ENCODE peak calls at places on chromosome 4, in eight cellular contexts. U is astrocyte of the spinal cord; J is CD4-positive, alpha-beta T cell; S is hippocampal formation; Q is NCI-H1417 treated with DMSO at 0.1 percent for 48 hours; R is naive thymus-derived CD4-positive, alpha-beta T cell; Z is NCI-H1048; Y is ACHN. H is an unnamed sample.
A peak's percentile ranks its signal among the peaks of the same experiment; 100 is the strongest.

GRCh38 chr4:65007841-65008439 is 598.7 kb upstream of the TECRL start:
- DNase-seq in U (peak; percentile 66), J (no peak), R (no peak), S (no peak), Z (peak; percentile 6), Y (peak; percentile 48), Q (peak; percentile 14), H (no peak)

GRCh38 chr4:38949416-38950051 is 81.9 kb downstream of the FAM114A1 start:
- DNase-seq in Y (no peak), U (peak; percentile 67), R (no peak), S (no peak), Z (no peak), Q (no peak), J (no peak), H (peak; percentile 61)

GRCh38 chr4:177051473-177052060 is 258.1 kb upstream of the NEIL3 start:
- DNase-seq in S (no peak), J (no peak), R (no peak), U (peak; percentile 13), Q (no peak), Z (no peak), Y (peak; percentile 29), H (peak; percentile 23)

GRCh38 chr4:108774809-108775530 is 12.1 kb upstream of the ETNPPL start:
- DNase-seq in Y (no peak), Z (no peak), J (no peak), Q (no peak), S (peak; percentile 36), R (no peak), U (no peak), H (no peak)

GRCh38 chr4:2025817-2026216 is 17.0 kb upstream of the NELFA start:
- DNase-seq in Q (no peak), J (no peak), Z (no peak), Y (no peak), U (no peak), R (no peak), S (no peak), H (no peak)

GRCh38 chr4:1171306-1172227 is 816 bp downstream of the SPON2 start:
- DNase-seq in U (no peak), J (peak; percentile 36), S (no peak), R (peak; percentile 54), Q (no peak), Z (no peak), Y (no peak), H (peak; percentile 51)

GRCh38 chr4:25654031-25654970 is 1.4 kb upstream of the SLC34A2 start:
- DNase-seq in Q (no peak), R (no peak), S (no peak), Y (peak; percentile 66), U (no peak), Z (no peak), J (no peak), H (no peak)

GRCh38 chr4:113772319-113772718 is 10.8 kb upstream of the CAMK2D start:
- DNase-seq in J (no peak), U (no peak), R (no peak), Y (no peak), S (no peak), Z (no peak), Q (no peak), H (no peak)

GRCh38 chr4:2059034-2059725 is at the start of gene NAT8L:
- DNase-seq in R (no peak), Z (peak; percentile 16), J (no peak), Y (peak; percentile 60), S (peak; percentile 59), U (no peak), Q (no peak), H (no peak)

GRCh38 chr4:185662030-185662778 is 126.9 kb upstream of the PDLIM3 start:
- DNase-seq in U (no peak), Z (no peak), Y (no peak), Q (no peak), J (no peak), S (no peak), R (no peak), H (no peak)

GRCh38 chr4:1659104-1659725 is 24.9 kb downstream of the FAM53A start:
- DNase-seq in S (no peak), U (no peak), Q (no peak), Z (no peak), Y (no peak), R (no peak), J (no peak), H (no peak)

GRCh38 chr4:149223659-149224058 is 592.0 kb downstream of the IQCM start:
- DNase-seq in Z (no peak), J (no peak), U (peak; percentile 8), Q (no peak), S (no peak), R (no peak), Y (no peak), H (no peak)

GRCh38 chr4:99076292-99076976 is 12.2 kb downstream of the ADH5 start:
- DNase-seq in J (no peak), Y (no peak), Q (no peak), U (no peak), R (no peak), Z (no peak), S (no peak), H (no peak)

GRCh38 chr4:82247171-82247570 is 126.6 kb downstream of the HNRNPD start:
- DNase-seq in Y (no peak), J (no peak), R (no peak), U (no peak), Z (no peak), S (no peak), Q (no peak), H (no peak)

GRCh38 chr4:93649828-93650227 is 178.7 kb upstream of the ATOH1 start:
- DNase-seq in Z (no peak), Q (no peak), J (no peak), Y (no peak), U (no peak), S (no peak), R (no peak), H (no peak)

GRCh38 chr4:103915224-103915869 is 195.6 kb upstream of the TACR3 start:
- DNase-seq in U (peak; percentile 19), R (no peak), Q (no peak), Z (peak; percentile 16), S (peak; percentile 36), Y (peak; percentile 21), J (no peak), H (no peak)

GRCh38 chr4:8351931-8352367 is 82.4 kb downstream of the HTRA3 start:
- DNase-seq in R (no peak), U (peak; percentile 71), J (no peak), Z (no peak), S (peak; percentile 5), Q (no peak), Y (no peak), H (no peak)

GRCh38 chr4:1809754-1810502 is 16.8 kb downstream of the FGFR3 start:
- DNase-seq in S (peak; percentile 60), R (peak; percentile 63), Z (no peak), Y (peak; percentile 57), U (peak; percentile 45), J (peak; percentile 38), Q (no peak), H (peak; percentile 79)

GRCh38 chr4:25223770-25224375 is 10.0 kb upstream of the PI4K2B start:
- DNase-seq in Z (no peak), U (peak; percentile 48), Q (no peak), R (no peak), S (no peak), J (no peak), Y (peak; percentile 28), H (no peak)

GRCh38 chr4:111775908-111776307 is 369.3 kb upstream of the FAM241A start:
- DNase-seq in U (no peak), Y (no peak), J (no peak), Q (no peak), R (no peak), Z (no peak), S (no peak), H (no peak)

H was measured in activated CD4-positive, alpha-beta memory T cell treated with anti-CD3 and anti-CD28 coated beads, Interleukin-2, amount 10 ng/mL, durations not matched to agents 7 days and 5 days.